ENCODE peak calls at places on chromosome 1, in nine cellular contexts. L is RKO; A is germinal center; C is stimulated activated CD4-positive, alpha-beta T cell treated with anti-CD3 and anti-CD28 coated beads, Interleukin-4, amount 100 ng/mL, for 4 hours; S is NCI-H2081; G is GM12865; P is activated CD4-positive, alpha-beta T cell treated with anti-CD3 and anti-CD28 coated beads, Interleukin-2, amount 50 U/mL, for 1 hour; N is ovary; U is fibroblast of mammary gland. E is an unnamed sample.

GRCh38 chr1:244191581-244191980 is 140.5 kb downstream of the ZBTB18 start:
- DNase-seq in A (no peak), U (no peak), S (no peak), N (no peak), P (no peak), C (no peak), G (no peak), L (no peak), E (no peak)

GRCh38 chr1:63317007-63317813 is 5.2 kb upstream of the FOXD3 start:
- DNase-seq in G (peak; percentile 84), L (peak; percentile 89), C (peak; percentile 44), P (peak; percentile 41), N (no peak), A (peak; percentile 71), S (peak; percentile 70), U (peak; percentile 63), E (peak; percentile 62)

GRCh38 chr1:110136911-110137310 is 13.4 kb upstream of the SLC6A17 start:
- DNase-seq in S (peak; percentile 74), G (peak; percentile 22), L (no peak), N (no peak), P (peak; percentile 29), A (no peak), U (no peak), C (peak; percentile 6), E (no peak)

GRCh38 chr1:71586030-71586429 is 505.2 kb upstream of the ZRANB2 start:
- DNase-seq in N (no peak), S (no peak), C (no peak), U (no peak), L (no peak), G (peak; percentile 3), A (no peak), P (no peak), E (no peak)

GRCh38 chr1:241536383-241536782 is 4.2 kb downstream of the KMO start:
- DNase-seq in P (no peak), U (no peak), L (no peak), S (no peak), C (no peak), A (no peak), N (no peak), G (no peak), E (no peak)

GRCh38 chr1:208101661-208102431 is 142.3 kb downstream of the PLXNA2 start:
- DNase-seq in C (no peak), U (peak; percentile 37), A (no peak), P (no peak), S (peak; percentile 91), L (no peak), G (no peak), N (peak; percentile 85), E (no peak)

GRCh38 chr1:203137324-203137723 is 9.8 kb downstream of the ADORA1 start:
- DNase-seq in C (no peak), S (no peak), L (no peak), U (no peak), N (no peak), G (no peak), P (no peak), A (no peak), E (no peak)

GRCh38 chr1:19442150-19443096 is 42.9 kb downstream of the CAPZB start:
- DNase-seq in G (no peak), A (no peak), L (no peak), C (no peak), N (peak; percentile 61), P (no peak), U (peak; percentile 64), S (no peak), E (no peak)

GRCh38 chr1:183806650-183807049 is 1.7 kb downstream of the RGL1 start:
- DNase-seq in G (peak; percentile 40), S (no peak), A (no peak), L (no peak), N (no peak), C (no peak), P (no peak), U (no peak), E (no peak)

GRCh38 chr1:36175137-36176095 is 19.5 kb downstream of the MAP7D1 start:
- DNase-seq in C (no peak), U (no peak), P (no peak), L (no peak), N (no peak), S (peak; percentile 26), A (peak; percentile 69), G (peak; percentile 59), E (no peak)